ENCODE peak calls at places on chromosomes 2 and 18, in ten cellular contexts. P, V, G, S, F, X, O, E, J and B are unnamed samples.
A peak's percentile ranks its signal among the peaks of the same experiment; 100 is the strongest.

GRCh38 chr18:77249583-77250500 is at the start of gene GALR1:
- DNase-seq in P (peak; percentile 77), V (peak; percentile 38), G (no peak), S (no peak), F (no peak), X (no peak), O (no peak), E (no peak), J (no peak), B (no peak)

GRCh38 chr2:17976871-17977746 is 98.6 kb downstream of the KCNS3 start:
- DNase-seq in P (no peak), V (no peak), G (no peak), S (no peak), F (no peak), X (peak; percentile 78), O (no peak), E (peak; percentile 100), J (no peak), B (no peak)

GRCh38 chr2:32745675-32746074 is 117.8 kb downstream of the TTC27 start:
- DNase-seq in P (no peak), V (no peak), G (no peak), S (no peak), F (no peak), X (no peak), O (no peak), E (no peak), J (no peak), B (no peak)

GRCh38 chr2:112161431-112162145 is 23.4 kb downstream of the FBLN7 start:
- DNase-seq in P (no peak), V (no peak), G (peak; percentile 11), S (no peak), F (no peak), X (no peak), O (no peak), E (no peak), J (no peak), B (peak; percentile 12)

GRCh38 chr2:107412981-107413380 is 413.7 kb upstream of the RGPD4 start:
- DNase-seq in P (no peak), V (no peak), G (no peak), S (no peak), F (no peak), X (no peak), O (no peak), E (peak; percentile 46), J (no peak), B (no peak)

GRCh38 chr2:189829092-189829843 is 45.0 kb downstream of the PMS1 start:
- DNase-seq in P (no peak), V (no peak), G (no peak), S (no peak), F (no peak), X (no peak), O (no peak), E (peak; percentile 81), J (no peak), B (no peak)

GRCh38 chr2:230714122-230714453 is 1.4 kb downstream of the CAB39 start:
- DNase-seq in P (peak; percentile 29), V (peak; percentile 9), G (no peak), S (peak; percentile 77), F (peak; percentile 26), X (no peak), O (no peak), E (peak; percentile 70), J (no peak), B (no peak)

GRCh38 chr2:102044967-102045489 is 53.3 kb downstream of the IL1R2 start:
- DNase-seq in P (no peak), V (no peak), G (no peak), S (no peak), F (no peak), X (no peak), O (no peak), E (no peak), J (no peak), B (no peak)

GRCh38 chr2:190469770-190470169 is 61.6 kb downstream of the MFSD6 start:
- DNase-seq in P (no peak), V (no peak), G (no peak), S (peak; percentile 63), F (peak; percentile 17), X (no peak), O (peak; percentile 26), E (peak; percentile 72), J (no peak), B (no peak)

GRCh38 chr2:54570925-54571694 is 115.0 kb downstream of the SPTBN1 start:
- DNase-seq in P (no peak), V (no peak), G (peak; percentile 66), S (no peak), F (peak; percentile 75), X (no peak), O (peak; percentile 41), E (peak; percentile 98), J (peak; percentile 64), B (no peak)

GRCh38 chr2:205822578-205822977 is 140.3 kb downstream of the NRP2 start:
- DNase-seq in P (no peak), V (no peak), G (no peak), S (no peak), F (no peak), X (no peak), O (no peak), E (peak; percentile 89), J (no peak), B (no peak)

GRCh38 chr2:108924444-108925251 is 64.4 kb downstream of the EDAR start:
- DNase-seq in P (no peak), V (no peak), G (no peak), S (no peak), F (no peak), X (no peak), O (no peak), E (no peak), J (no peak), B (peak; percentile 43)

GRCh38 chr2:11667194-11667593 is 2.8 kb downstream of the NTSR2 start:
- DNase-seq in P (no peak), V (no peak), G (no peak), S (no peak), F (no peak), X (no peak), O (no peak), E (no peak), J (no peak), B (no peak)

GRCh38 chr2:46981662-46982351 is 66.2 kb upstream of the MCFD2 start:
- DNase-seq in P (no peak), V (no peak), G (no peak), S (no peak), F (peak; percentile 54), X (no peak), O (no peak), E (no peak), J (peak; percentile 63), B (no peak)
- H3K27ac ChIP-seq in P (no peak overlapping the region), V (no peak overlapping the region), G (peak overlapping the region; percentile 78), S (peak overlapping the region; percentile 100), F (peak overlapping the region; percentile 64), X (no peak overlapping the region), O (no peak overlapping the region), E (no peak overlapping the region), J (peak overlapping the region; percentile 60), B (peak overlapping the region; percentile 76)

DNA sequence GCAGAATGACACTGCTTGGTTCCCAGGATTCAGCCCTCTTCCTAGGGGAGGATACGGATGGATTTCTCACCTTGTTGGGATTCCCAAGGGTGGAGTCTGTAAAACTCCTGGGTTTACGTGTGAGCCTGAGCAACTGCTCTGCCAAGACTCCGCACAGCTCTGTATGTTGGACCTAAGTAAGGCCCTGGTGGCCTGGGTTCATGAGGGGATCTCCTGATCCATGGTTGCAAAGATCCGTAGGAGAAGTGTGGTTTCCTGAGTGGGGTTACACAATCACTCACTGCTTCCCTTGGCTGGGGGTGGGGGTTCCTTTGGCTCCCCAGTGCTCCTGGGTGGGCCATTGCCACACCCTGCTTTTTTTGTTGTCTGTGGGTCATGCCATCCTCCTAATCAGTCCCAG is 37.7 kb downstream of the ANKRD12 start:
- DNase-seq in P (no peak), V (no peak), G (no peak), S (no peak), F (no peak), X (no peak), O (no peak), E (no peak), J (no peak), B (no peak)
- H3K27ac ChIP-seq in P (no peak overlapping the region), V (no peak overlapping the region), G (no peak overlapping the region), S (no peak overlapping the region), F (no peak overlapping the region), X (peak overlapping the region; percentile 0), O (no peak overlapping the region), E (no peak overlapping the region), J (no peak overlapping the region), B (no peak overlapping the region)

GRCh38 chr18:48310999-48311398 is 98.2 kb downstream of the ZBTB7C start:
- DNase-seq in P (no peak), V (no peak), G (no peak), S (no peak), F (no peak), X (no peak), O (no peak), E (no peak), J (no peak), B (no peak)

GRCh38 chr18:48310353-48310752 is 98.8 kb downstream of the ZBTB7C start:
- DNase-seq in P (no peak), V (no peak), G (no peak), S (no peak), F (no peak), X (no peak), O (no peak), E (no peak), J (no peak), B (no peak)

GRCh38 chr18:48308755-48309154 is 100.4 kb downstream of the ZBTB7C start:
- DNase-seq in P (no peak), V (no peak), G (no peak), S (no peak), F (no peak), X (no peak), O (no peak), E (no peak), J (peak; percentile 17), B (no peak)

GRCh38 chr18:48306838-48307237 is 102.3 kb downstream of the ZBTB7C start:
- DNase-seq in P (peak; percentile 80), V (no peak), G (no peak), S (no peak), F (no peak), X (no peak), O (no peak), E (no peak), J (peak; percentile 10), B (no peak)

DNA sequence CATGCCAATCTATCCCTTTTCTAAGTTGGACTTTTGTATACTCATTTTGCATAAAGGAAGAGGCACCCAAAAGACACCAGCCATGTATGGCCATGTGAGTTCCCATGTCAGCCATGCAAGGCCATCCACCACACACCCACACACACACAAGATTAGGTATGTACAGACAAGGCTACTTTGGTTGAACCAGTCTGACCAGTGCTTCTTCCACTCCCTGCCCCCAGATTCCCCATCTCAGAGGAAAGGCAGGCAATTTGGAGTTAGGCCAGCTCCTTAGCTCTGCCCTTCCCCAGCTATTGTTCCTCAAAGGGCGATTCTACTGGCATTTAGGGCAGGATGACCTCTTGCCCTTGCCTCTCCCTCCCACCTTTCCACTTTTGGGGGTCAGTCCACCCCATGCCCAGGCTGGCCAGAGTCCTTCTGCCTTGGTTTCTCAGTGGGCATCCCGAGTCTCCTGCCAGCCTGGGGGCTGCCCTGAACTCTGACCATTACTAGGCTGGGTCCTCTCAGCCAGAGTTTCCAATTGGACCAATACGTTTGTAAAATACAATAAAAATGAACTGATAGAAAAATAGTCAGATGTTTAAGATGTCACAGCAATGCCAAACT is 101.1 kb downstream of the ZBTB7C start:
- DNase-seq in P (no peak), V (no peak), G (no peak), S (no peak), F (no peak), X (no peak), O (no peak), E (no peak), J (peak; percentile 63), B (no peak)
- H3K27ac ChIP-seq in P (no peak overlapping the region), V (no peak overlapping the region), G (no peak overlapping the region), S (no peak overlapping the region), F (no peak overlapping the region), X (no peak overlapping the region), O (no peak overlapping the region), E (no peak overlapping the region), J (no peak overlapping the region), B (no peak overlapping the region)

GRCh38 chr2:66435963-66436362 is 1.0 kb downstream of the MEIS1 start:
- DNase-seq in P (no peak), V (no peak), G (no peak), S (no peak), F (no peak), X (no peak), O (no peak), E (no peak), J (no peak), B (no peak)
- H3K27ac ChIP-seq in P (no peak overlapping the region), V (no peak overlapping the region), G (peak overlapping the region; percentile 91), S (no peak overlapping the region), F (peak overlapping the region; percentile 37), X (peak overlapping the region; percentile 92), O (no peak overlapping the region), E (peak overlapping the region; percentile 86), J (peak overlapping the region; percentile 89), B (no peak overlapping the region)